ENCODE peak calls at places on chromosome 1, in eight cellular contexts. U is SJSA1; L is fibroblast of lung; S is esophagus squamous epithelium; T is CD8-positive, alpha-beta memory T cell; N is thoracic aorta; Z is PC-9; B is kidney. K is an unnamed sample.
A peak's percentile ranks its signal among the peaks of the same experiment; 100 is the strongest.

GRCh38 chr1:145926706-145927072 is 595 bp downstream of the RBM8A start:
- DNase-seq in T (no peak), U (no peak), L (no peak), S (no peak), B (no peak), Z (no peak), N (no peak), K (no peak)

GRCh38 chr1:61083014-61083798 is 845 bp downstream of the NFIA start:
- DNase-seq in N (no peak), U (peak; percentile 28), S (no peak), Z (no peak), L (no peak), T (peak; percentile 10), B (peak; percentile 79), K (no peak)

GRCh38 chr1:183472488-183473285 is at the start of gene SMG7:
- DNase-seq in L (no peak), Z (no peak), U (peak; percentile 64), B (peak; percentile 90), S (peak; percentile 56), N (peak; percentile 21), T (no peak), K (no peak)

GRCh38 chr1:218499911-218500310 is 154.8 kb downstream of the TGFB2 start:
- DNase-seq in S (no peak), T (no peak), B (no peak), N (no peak), L (no peak), Z (no peak), U (peak; percentile 33), K (no peak)

GRCh38 chr1:2987773-2988172 is 33.5 kb upstream of the ACTRT2 start:
- DNase-seq in U (no peak), N (no peak), S (no peak), L (no peak), T (no peak), B (peak; percentile 63), Z (no peak), K (no peak)

GRCh38 chr1:100868364-100868995 is 26.2 kb downstream of the EXTL2 start:
- DNase-seq in U (peak; percentile 34), S (no peak), B (no peak), L (peak; percentile 74), T (peak; percentile 31), Z (peak; percentile 60), N (no peak), K (no peak)

GRCh38 chr1:36669297-36669696 is 186.6 kb upstream of the CSF3R start:
- DNase-seq in N (no peak), B (no peak), Z (no peak), U (no peak), S (no peak), L (no peak), T (no peak), K (no peak)

GRCh38 chr1:26006710-26007109 is 8.8 kb upstream of the PAFAH2 start:
- DNase-seq in L (no peak), Z (no peak), N (no peak), S (no peak), U (no peak), B (no peak), T (no peak), K (no peak)

GRCh38 chr1:114342376-114342775 is 168.6 kb downstream of the TRIM33 start:
- DNase-seq in T (peak; percentile 76), U (no peak), N (no peak), L (no peak), Z (no peak), B (no peak), S (no peak), K (no peak)

GRCh38 chr1:58861510-58861909 is 77.7 kb upstream of the JUN start:
- DNase-seq in B (no peak), L (no peak), S (no peak), T (no peak), Z (peak; percentile 45), N (no peak), U (no peak), K (no peak)

GRCh38 chr1:64030411-64030810 is 173.0 kb upstream of the UBE2U start:
- DNase-seq in T (no peak), L (no peak), N (no peak), B (no peak), S (no peak), Z (no peak), U (no peak), K (no peak)

GRCh38 chr1:16980473-16981268 is at the start of gene MFAP2:
- DNase-seq in T (no peak), L (no peak), Z (no peak), U (no peak), B (no peak), N (no peak), S (no peak), K (no peak)

GRCh38 chr1:222369148-222369547 is 178.8 kb downstream of the HHIPL2 start:
- DNase-seq in B (no peak), N (no peak), S (no peak), U (no peak), L (no peak), T (no peak), Z (no peak), K (no peak)

GRCh38 chr1:160070243-160071163 is 543 bp upstream of the KCNJ10 start:
- DNase-seq in U (peak; percentile 34), T (peak; percentile 60), B (peak; percentile 88), L (peak; percentile 28), S (no peak), N (peak; percentile 59), Z (no peak), K (peak; percentile 86)

GRCh38 chr1:198929961-198930599 is 291.2 kb downstream of the PTPRC start:
- DNase-seq in Z (no peak), U (peak; percentile 25), T (no peak), B (no peak), S (no peak), L (peak; percentile 58), N (no peak), K (no peak)
- H3K4me3 ChIP-seq in Z (no peak overlapping the region), U (no peak overlapping the region), T (peak overlapping the region; percentile 53), B (peak overlapping the region; percentile 55), S (no peak overlapping the region), L (peak overlapping the region; percentile 11), N (peak overlapping the region; percentile 50), K (peak overlapping the region; percentile 2)

GRCh38 chr1:94921977-94922376 is 4.9 kb downstream of the CNN3 start:
- DNase-seq in Z (no peak), B (no peak), U (no peak), S (no peak), N (no peak), T (no peak), L (no peak), K (no peak)
- H3K4me1 ChIP-seq in Z (peaks cover 58% of the 10 kb centered on the region), B (peaks cover 29% of the 10 kb centered on the region), U (peaks cover 62% of the 10 kb centered on the region), S (peaks cover 92% of the 10 kb centered on the region), N (peaks cover 33% of the 10 kb centered on the region), T (no peaks in the 10 kb centered on the region), L (peaks cover 20% of the 10 kb centered on the region), K (peaks cover 17% of the 10 kb centered on the region)

GRCh38 chr1:225878282-225878681 is 3.9 kb downstream of the TMEM63A start:
- DNase-seq in T (no peak), S (no peak), L (no peak), U (no peak), Z (no peak), B (peak; percentile 41), N (no peak), K (no peak)
- H3K4me3 ChIP-seq in T (peak overlapping the region; percentile 92), S (no peak overlapping the region), L (no peak overlapping the region), U (no peak overlapping the region), Z (no peak overlapping the region), B (peak overlapping the region; percentile 27), N (peak overlapping the region; percentile 12), K (no peak overlapping the region)

DNA sequence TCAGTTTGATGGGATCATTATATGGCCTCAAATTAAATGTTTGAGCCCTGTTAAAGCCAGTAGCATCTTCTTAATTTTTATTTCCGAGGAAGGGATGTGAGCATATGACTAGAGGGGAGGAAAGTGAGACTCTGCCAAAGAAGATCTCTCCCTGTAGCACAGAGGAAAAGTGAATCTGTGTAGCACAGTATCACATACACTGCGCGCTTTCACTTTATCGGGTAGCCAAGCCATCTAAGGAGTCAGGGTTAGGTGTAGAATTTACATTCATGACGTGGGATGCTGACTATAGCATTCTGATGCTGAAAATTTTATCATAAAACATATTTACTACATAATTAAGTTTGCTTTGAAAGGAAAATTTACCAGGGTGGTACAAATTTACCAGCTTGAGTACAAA is 24.0 kb downstream of the LRRC8D start:
- DNase-seq in N (no peak), T (no peak), B (no peak), L (no peak), Z (no peak), U (no peak), S (no peak), K (no peak)
- H3K4me1 ChIP-seq in N (no peaks in the 10 kb centered on the region), T (peaks cover 41% of the 10 kb centered on the region), B (peaks cover 16% of the 10 kb centered on the region), L (peaks cover 4% of the 10 kb centered on the region), Z (peaks cover 50% of the 10 kb centered on the region), U (peaks cover 14% of the 10 kb centered on the region), S (peaks cover 23% of the 10 kb centered on the region), K (peaks cover 6% of the 10 kb centered on the region)

DNA sequence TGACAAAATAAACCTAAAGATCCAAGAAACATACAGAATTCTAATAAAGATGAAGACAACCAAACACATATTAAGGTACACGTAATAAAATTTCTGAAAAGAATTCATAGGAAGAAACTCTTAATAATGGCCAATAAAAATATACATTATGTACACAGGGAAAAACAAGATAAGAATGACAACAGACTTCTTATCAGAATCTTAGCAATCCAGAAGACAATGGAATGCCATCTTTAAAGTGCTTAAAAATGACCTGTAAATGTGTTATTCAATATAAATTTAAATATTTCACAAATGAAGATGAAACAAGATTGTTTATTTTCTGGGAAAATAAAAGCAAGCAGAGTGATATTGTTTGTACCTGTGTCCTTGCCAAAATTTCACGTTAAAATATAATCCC is 530.4 kb upstream of the PTBP2 start:
- DNase-seq in L (no peak), Z (no peak), T (no peak), U (no peak), S (no peak), N (no peak), B (no peak), K (no peak)
- H3K4me3 ChIP-seq in L (no peak overlapping the region), Z (no peak overlapping the region), T (no peak overlapping the region), U (no peak overlapping the region), S (no peak overlapping the region), N (no peak overlapping the region), B (no peak overlapping the region), K (no peak overlapping the region)

GRCh38 chr1:27528701-27529637 is 39.0 kb upstream of the WASF2 start:
- DNase-seq in Z (no peak), B (peak; percentile 86), U (no peak), L (peak; percentile 73), T (no peak), S (no peak), N (no peak), K (peak; percentile 18)
- H3K4me1 ChIP-seq in Z (no peaks in the 10 kb centered on the region), B (peaks cover 35% of the 10 kb centered on the region), U (peaks cover 7% of the 10 kb centered on the region), L (peaks cover 51% of the 10 kb centered on the region), T (peaks cover 47% of the 10 kb centered on the region), S (peaks cover 91% of the 10 kb centered on the region), N (peaks cover 29% of the 10 kb centered on the region), K (peaks cover 43% of the 10 kb centered on the region)

GRCh38 chr1:208029381-208030319 is 118.7 kb upstream of the CD34 start:
- DNase-seq in T (no peak), N (no peak), U (no peak), Z (no peak), S (no peak), L (peak; percentile 80), B (peak; percentile 75), K (no peak)
- H3K4me3 ChIP-seq in T (no peak overlapping the region), N (peak overlapping the region; percentile 28), U (no peak overlapping the region), Z (no peak overlapping the region), S (no peak overlapping the region), L (peak overlapping the region; percentile 34), B (no peak overlapping the region), K (no peak overlapping the region)